ENCODE peak calls at places on chromosomes 5 and 9, in five cellular contexts. G is transverse colon, M is RWPE1, J is AG04450, Q is AG04449. O is an unnamed sample.

GRCh38 chr9:12464910-12465512 is 228.2 kb upstream of the TYRP1 start:
- DNase-seq in Q (no peak), M (peak), G (no peak), J (no peak), O (peak)

GRCh38 chr5:55816342-55816741 is 34.8 kb upstream of the IL31RA start:
- DNase-seq in Q (peak), G (no peak), J (peak), M (peak), O (no peak)

GRCh38 chr9:95726756-95727155 is 148.7 kb upstream of the ERCC6L2 start:
- DNase-seq in M (peak), G (no peak), Q (peak), J (peak), O (no peak)

GRCh38 chr5:158153508-158153907 is 294.6 kb upstream of the CLINT1 start:
- DNase-seq in Q (no peak), M (no peak), J (no peak), G (no peak), O (no peak)

GRCh38 chr5:39175273-39175955 is 43.9 kb downstream of the FYB1 start:
- DNase-seq in M (no peak), Q (no peak), G (no peak), J (no peak), O (no peak)

GRCh38 chr9:445033-445432 is 230.4 kb downstream of the DOCK8 start:
- DNase-seq in G (no peak), M (no peak), J (no peak), Q (no peak), O (no peak)

GRCh38 chr5:62731011-62731410 is 152.4 kb downstream of the LRRC70 start:
- DNase-seq in G (no peak), J (no peak), M (no peak), Q (no peak), O (no peak)

GRCh38 chr9:2351324-2351723 is 270.3 kb upstream of the VLDLR start:
- DNase-seq in G (no peak), J (no peak), Q (no peak), M (no peak), O (no peak)

GRCh38 chr9:32344551-32345182 is 39.8 kb upstream of the ACO1 start:
- DNase-seq in Q (no peak), G (no peak), J (no peak), M (peak), O (peak)

GRCh38 chr9:127450170-127450830 is 906 bp downstream of the RPL12 start:
- DNase-seq in G (no peak), M (no peak), J (peak), Q (no peak), O (peak)

GRCh38 chr9:15416880-15417279 is 5.8 kb upstream of the SNAPC3 start:
- DNase-seq in G (peak), M (peak), Q (no peak), J (peak), O (peak)

GRCh38 chr5:72499730-72500129 is 7.5 kb downstream of the ZNF366 start:
- DNase-seq in G (no peak), J (no peak), Q (no peak), M (no peak), O (no peak)

GRCh38 chr5:51544386-51544785 is 161.1 kb downstream of the ISL1 start:
- DNase-seq in Q (no peak), M (no peak), G (no peak), J (no peak), O (no peak)

GRCh38 chr5:140725799-140726471 is 25.7 kb downstream of the ZMAT2 start:
- DNase-seq in J (peak), G (peak), Q (peak), M (peak), O (peak)

GRCh38 chr5:162289489-162289888 is 221.9 kb downstream of the GABRG2 start:
- DNase-seq in Q (no peak), J (no peak), M (no peak), G (no peak), O (no peak)

GRCh38 chr9:126633881-126634558 is 20.3 kb downstream of the LMX1B start:
- DNase-seq in Q (no peak), G (no peak), J (no peak), M (no peak), O (no peak)

GRCh38 chr5:150161242-150162141 is 5.1 kb upstream of the CDX1 start:
- DNase-seq in M (peak), J (no peak), Q (no peak), G (peak), O (peak)

GRCh38 chr9:10048994-10049393 is 563.8 kb downstream of the PTPRD start:
- DNase-seq in Q (no peak), J (no peak), G (no peak), M (no peak), O (no peak)

GRCh38 chr9:137244486-137245449 is 3.7 kb downstream of the TUBB4B start:
- DNase-seq in M (no peak), Q (no peak), J (no peak), G (no peak), O (no peak)

DNA sequence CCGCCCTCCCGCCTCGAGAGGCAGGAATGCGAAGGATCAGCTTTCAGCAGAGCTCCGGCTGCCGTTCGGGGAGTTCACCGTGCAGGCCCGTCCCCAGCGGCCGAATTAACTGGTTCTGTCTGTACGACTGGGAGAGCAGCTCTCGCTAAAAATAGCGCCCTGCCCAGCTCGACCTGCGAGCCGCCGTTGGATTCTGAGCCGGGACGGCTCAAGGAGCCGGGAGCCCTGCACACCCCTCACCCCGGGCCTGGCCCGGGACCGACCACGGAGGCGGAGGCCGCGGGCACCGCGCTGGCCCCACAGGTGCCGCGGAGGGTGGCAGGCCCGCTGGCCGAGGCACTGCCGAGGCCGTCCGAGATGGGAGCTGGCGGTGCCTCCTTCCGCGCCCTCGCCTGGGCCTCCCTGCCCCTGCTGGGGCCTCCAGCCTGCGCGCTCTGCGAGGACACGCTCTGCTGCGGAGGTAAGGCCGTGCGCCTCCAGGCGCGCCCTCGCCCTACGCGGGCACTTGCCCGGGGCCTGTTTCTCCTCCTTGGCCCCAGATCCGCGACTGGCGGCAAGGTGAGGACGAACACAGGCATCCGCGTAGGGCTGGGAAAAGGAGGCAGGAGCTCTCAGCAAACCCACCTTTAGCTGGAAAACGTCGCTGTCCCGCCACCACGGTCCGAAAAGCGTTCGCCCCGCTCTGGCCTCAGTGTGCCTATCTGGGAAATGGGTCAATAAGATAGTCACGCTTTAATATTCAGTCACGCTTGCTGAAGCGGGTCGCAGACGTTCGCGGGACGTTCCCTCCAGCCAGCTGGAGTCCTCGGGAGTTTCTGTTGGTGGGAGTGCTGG is 53.0 kb upstream of the DAB2IP start:
- DNase-seq in Q (peak), J (peak), G (peak), M (peak), O (peak)
- TF ChIP-seq CTCF in Q (peak), J (peak), G (peak), M (peak), O (no peak)

GRCh38 chr5:81241001-81241400 is 7.9 kb downstream of the CKMT2 start:
- DNase-seq in Q (no peak), M (no peak), G (no peak), J (no peak), O (no peak)
- TF ChIP-seq CTCF in Q (no peak), M (no peak), G (no peak), J (no peak), O (no peak)

GRCh38 chr5:34656001-34656699 is at the start of gene RAI14:
- DNase-seq in G (peak), J (peak), Q (no peak), M (peak), O (peak)
- TF ChIP-seq CTCF in G (no peak), J (no peak), Q (no peak), M (peak), O (no peak)

DNA sequence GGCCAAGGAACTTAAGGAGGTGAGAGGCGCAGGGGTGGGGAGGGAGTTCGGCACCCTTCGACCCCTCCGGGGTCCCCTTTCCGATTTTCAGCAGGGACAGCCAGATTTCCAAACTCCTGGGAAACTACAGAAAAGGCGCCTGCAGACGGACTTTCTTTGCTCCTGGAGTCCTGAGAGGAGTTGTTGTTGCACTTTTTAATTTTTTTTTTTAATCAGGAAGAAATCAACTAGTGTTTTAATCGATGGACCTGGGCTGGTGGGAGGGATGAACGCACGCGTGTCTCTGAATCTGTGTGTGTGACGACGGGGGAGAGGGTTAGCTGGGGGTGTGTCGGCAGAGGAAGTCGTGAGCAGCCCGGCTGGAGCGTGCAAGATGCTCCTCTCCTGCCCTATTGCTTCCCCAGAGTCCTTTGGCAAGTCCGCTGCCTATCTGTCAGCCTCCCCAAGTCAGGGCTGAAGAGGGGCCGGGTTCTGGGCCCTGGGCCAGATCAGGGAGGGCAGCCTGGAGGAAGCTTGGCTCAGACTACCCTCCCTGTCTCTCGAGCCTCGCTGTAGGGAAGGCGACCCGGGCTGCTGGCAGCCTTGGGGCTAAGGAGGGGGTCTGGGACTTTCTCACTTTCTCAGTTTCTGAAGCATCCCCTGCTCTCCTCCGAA is 654 bp downstream of the PRR16 start:
- DNase-seq in J (no peak), G (peak), Q (no peak), M (peak), O (peak)
- TF ChIP-seq CTCF in J (no peak), G (no peak), Q (no peak), M (no peak), O (no peak)

GRCh38 chr5:68285857-68286611 is 70.5 kb downstream of the PIK3R1 start:
- DNase-seq in Q (no peak), G (no peak), M (peak), J (no peak), O (no peak)

GRCh38 chr5:68287976-68288755 is 72.6 kb downstream of the PIK3R1 start:
- DNase-seq in G (peak), M (peak), J (no peak), Q (no peak), O (peak)

GRCh38 chr5:68286612-68286912 is 71.0 kb downstream of the PIK3R1 start:
- DNase-seq in G (no peak), M (no peak), Q (no peak), J (no peak), O (no peak)

GRCh38 chr5:68288756-68289134 is 73.2 kb downstream of the PIK3R1 start:
- DNase-seq in G (no peak), J (no peak), M (no peak), Q (no peak), O (no peak)

DNA sequence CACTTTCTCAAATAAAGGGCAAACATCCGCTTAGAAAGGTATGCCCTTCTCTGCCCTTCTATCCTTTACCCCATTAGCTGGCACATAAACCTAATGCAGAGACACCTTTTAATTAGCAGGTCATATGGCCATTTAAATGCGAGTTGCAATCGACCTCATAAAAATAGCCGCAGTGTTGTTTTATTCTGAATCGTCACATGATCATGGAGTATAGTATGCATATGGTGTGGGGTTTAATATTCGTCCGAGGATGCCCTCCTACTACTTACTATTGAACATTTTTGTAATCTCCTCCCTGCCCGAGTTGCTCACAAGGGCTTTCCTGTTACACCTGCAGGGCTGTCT is 72.0 kb downstream of the PIK3R1 start:
- DNase-seq in G (no peak), M (no peak), Q (no peak), J (no peak), O (no peak)
- TF ChIP-seq CTCF in G (no peak), M (no peak), Q (no peak), J (no peak), O (no peak)

GRCh38 chr5:133317558-133317957 is 265.7 kb downstream of the HSPA4 start:
- DNase-seq in G (no peak), Q (no peak), J (no peak), M (no peak), O (no peak)

GRCh38 chr5:133321286-133321832 is 269.5 kb downstream of the HSPA4 start:
- DNase-seq in J (no peak), G (no peak), M (no peak), Q (no peak), O (no peak)

GRCh38 chr5:133321833-133322420 is 270.1 kb downstream of the HSPA4 start:
- DNase-seq in J (no peak), M (no peak), Q (no peak), G (no peak), O (no peak)

GRCh38 chr5:133319244-133319643 is 267.4 kb downstream of the HSPA4 start:
- DNase-seq in G (no peak), Q (no peak), J (no peak), M (no peak), O (no peak)

DNA sequence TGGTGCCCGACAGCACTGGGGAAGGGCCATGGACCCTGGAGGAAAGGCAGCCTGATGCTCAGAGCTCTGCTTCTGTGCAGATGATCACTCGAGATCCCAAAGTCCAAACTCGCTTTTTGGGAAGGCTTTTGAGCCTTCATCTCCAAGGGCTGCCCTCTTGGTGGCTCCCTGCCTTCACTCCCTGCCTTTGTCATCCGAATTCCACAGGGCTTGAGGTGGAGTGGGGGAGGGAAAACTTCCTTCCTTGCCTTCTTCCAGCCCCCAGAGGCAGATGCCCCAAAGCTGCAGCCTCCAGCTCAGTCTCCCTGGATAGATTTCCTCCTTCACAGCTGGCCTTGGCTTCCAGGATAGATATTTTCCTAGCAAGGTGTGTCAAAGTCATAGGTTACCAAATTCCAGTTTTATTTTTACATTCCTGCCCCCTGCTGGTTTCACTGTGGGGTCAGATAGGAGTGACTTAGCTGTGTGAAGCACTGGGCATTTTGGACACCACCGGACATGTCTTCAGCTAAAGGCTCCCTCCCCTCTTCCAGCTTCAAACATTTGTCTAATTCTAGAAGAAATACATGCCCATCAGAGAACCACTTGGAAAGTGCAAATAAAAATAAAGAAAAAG is 268.2 kb downstream of the HSPA4 start:
- DNase-seq in J (no peak), G (no peak), M (peak), Q (no peak), O (no peak)
- TF ChIP-seq CTCF in J (no peak), G (no peak), M (no peak), Q (no peak), O (no peak)

DNA sequence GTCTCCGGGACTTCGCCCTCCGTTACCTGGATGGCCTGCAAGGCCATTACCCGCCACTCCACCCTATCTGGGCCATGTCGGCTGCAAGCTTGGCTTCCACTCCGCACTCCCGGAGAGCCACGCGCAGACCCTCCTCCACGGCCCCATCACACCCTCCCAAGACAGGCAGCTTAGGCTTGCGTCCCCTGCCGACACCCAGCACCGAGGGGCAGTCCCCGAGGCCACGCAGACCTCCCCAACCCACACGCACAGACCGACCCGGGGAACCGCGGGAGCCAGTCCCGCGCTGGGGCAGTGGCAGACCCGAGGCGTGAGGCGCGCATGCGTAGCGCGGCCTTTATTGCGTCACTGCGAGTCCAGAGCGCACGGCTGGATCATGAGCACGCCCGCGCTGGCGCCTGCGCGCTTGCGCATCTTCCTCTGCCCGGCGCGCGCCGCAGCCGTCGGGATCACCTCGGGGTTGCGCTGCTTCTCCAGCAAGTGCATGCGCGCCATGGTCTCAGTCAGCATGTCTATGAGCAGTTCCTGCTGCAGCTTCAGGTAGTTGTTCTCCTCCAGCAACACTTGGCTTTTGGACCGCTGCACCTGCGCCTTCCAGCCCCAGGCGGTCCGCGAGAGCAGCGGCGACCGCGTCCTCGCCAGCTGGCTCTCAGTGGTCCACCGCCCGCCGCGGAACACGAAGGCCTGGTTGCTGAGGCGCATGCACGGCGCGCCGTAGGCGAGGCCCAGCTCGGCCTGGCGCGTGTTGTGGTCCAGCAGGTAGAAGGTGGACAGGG is 2.4 kb downstream of the CBY3 start:
- DNase-seq in J (peak), G (peak), Q (peak), M (peak), O (peak)
- TF ChIP-seq CTCF in J (no peak), G (no peak), Q (no peak), M (no peak), O (no peak)